ENCODE peak calls at places on chromosome 20, in ten cellular contexts. F, D, J, R, Z, W, C, Q, K and S are unnamed samples.

GRCh38 chr20:43658068-43658722 is 8.7 kb upstream of the MYBL2 start:
- DNase-seq in R (peak; percentile 50), Q (no peak), C (no peak), F (peak; percentile 63), J (no peak), D (peak; percentile 22), Z (peak; percentile 56), W (no peak), K (peak; percentile 23), S (peak; percentile 55)

GRCh38 chr20:13644010-13644409 is 5.3 kb upstream of the TASP1 start:
- DNase-seq in R (peak; percentile 55), W (no peak), J (no peak), Q (peak; percentile 19), D (peak; percentile 90), F (peak; percentile 55), C (no peak), Z (no peak), K (no peak), S (peak; percentile 12)

GRCh38 chr20:63219866-63220521 is 4.1 kb upstream of the YTHDF1 start:
- DNase-seq in K (no peak), J (no peak), R (no peak), F (no peak), C (no peak), W (no peak), Q (no peak), D (no peak), Z (no peak), S (no peak)

GRCh38 chr20:63135411-63135810 is 80.5 kb downstream of the YTHDF1 start:
- DNase-seq in R (peak; percentile 63), Q (no peak), F (no peak), K (no peak), Z (no peak), J (no peak), W (peak; percentile 14), C (no peak), D (no peak), S (peak; percentile 60)

GRCh38 chr20:57705103-57705899 is 4.5 kb downstream of the PMEPA1 start:
- DNase-seq in Z (no peak), C (no peak), K (no peak), F (no peak), D (no peak), R (no peak), W (no peak), Q (no peak), J (no peak), S (no peak)

GRCh38 chr20:43165611-43166010 is 24.1 kb downstream of the PTPRT start:
- DNase-seq in J (no peak), C (no peak), R (no peak), D (no peak), W (no peak), Q (no peak), Z (no peak), F (no peak), K (no peak), S (no peak)

GRCh38 chr20:63345328-63346100 is 15.6 kb downstream of the CHRNA4 start:
- DNase-seq in J (peak; percentile 71), C (no peak), R (no peak), K (no peak), F (no peak), Z (no peak), D (no peak), W (no peak), Q (no peak), S (no peak)

GRCh38 chr20:44997171-44997570 is 30.9 kb downstream of the STK4 start:
- DNase-seq in Z (no peak), D (no peak), J (no peak), K (no peak), Q (no peak), C (no peak), F (no peak), R (no peak), W (no peak), S (no peak)

GRCh38 chr20:48329676-48330644 is 497.8 kb downstream of the PREX1 start:
- DNase-seq in C (no peak), W (peak; percentile 29), R (peak; percentile 45), F (peak; percentile 54), Q (peak; percentile 28), J (peak; percentile 78), D (peak; percentile 66), K (no peak), Z (no peak), S (peak; percentile 60)

GRCh38 chr20:64053841-64054661 is 4.6 kb upstream of the SOX18 start:
- DNase-seq in K (peak; percentile 33), C (peak; percentile 29), Z (peak; percentile 65), R (peak; percentile 79), J (peak; percentile 79), W (peak; percentile 69), F (no peak), D (no peak), Q (peak; percentile 32), S (peak; percentile 62)

GRCh38 chr20:62852196-62852595 is 9.4 kb downstream of the TCFL5 start:
- DNase-seq in D (no peak), W (no peak), Z (no peak), J (no peak), Q (no peak), R (no peak), C (no peak), K (no peak), F (no peak), S (no peak)

GRCh38 chr20:1474325-1474724 is 7.7 kb upstream of the NSFL1C start:
- DNase-seq in F (no peak), D (no peak), C (no peak), Q (no peak), W (no peak), J (no peak), K (no peak), R (no peak), Z (no peak), S (no peak)

GRCh38 chr20:39291301-39291700 is 329.2 kb downstream of the DHX35 start:
- DNase-seq in K (no peak), Q (peak; percentile 15), F (peak; percentile 46), R (no peak), J (no peak), W (no peak), D (peak; percentile 76), C (no peak), Z (no peak), S (no peak)

GRCh38 chr20:63545814-63546213 is 1.7 kb downstream of the SRMS start:
- DNase-seq in Z (no peak), R (peak; percentile 73), C (no peak), K (no peak), Q (no peak), D (no peak), W (peak; percentile 55), F (no peak), J (no peak), S (no peak)

GRCh38 chr20:22248052-22248667 is 336.2 kb downstream of the FOXA2 start:
- DNase-seq in D (no peak), K (no peak), Q (no peak), W (peak; percentile 16), C (no peak), Z (peak; percentile 36), J (peak; percentile 27), R (peak; percentile 52), F (peak; percentile 43), S (peak; percentile 71)

GRCh38 chr20:17023036-17023435 is 203.8 kb upstream of the PCSK2 start:
- DNase-seq in D (no peak), Q (no peak), F (no peak), K (no peak), Z (no peak), C (no peak), J (no peak), R (no peak), W (no peak), S (no peak)

DNA sequence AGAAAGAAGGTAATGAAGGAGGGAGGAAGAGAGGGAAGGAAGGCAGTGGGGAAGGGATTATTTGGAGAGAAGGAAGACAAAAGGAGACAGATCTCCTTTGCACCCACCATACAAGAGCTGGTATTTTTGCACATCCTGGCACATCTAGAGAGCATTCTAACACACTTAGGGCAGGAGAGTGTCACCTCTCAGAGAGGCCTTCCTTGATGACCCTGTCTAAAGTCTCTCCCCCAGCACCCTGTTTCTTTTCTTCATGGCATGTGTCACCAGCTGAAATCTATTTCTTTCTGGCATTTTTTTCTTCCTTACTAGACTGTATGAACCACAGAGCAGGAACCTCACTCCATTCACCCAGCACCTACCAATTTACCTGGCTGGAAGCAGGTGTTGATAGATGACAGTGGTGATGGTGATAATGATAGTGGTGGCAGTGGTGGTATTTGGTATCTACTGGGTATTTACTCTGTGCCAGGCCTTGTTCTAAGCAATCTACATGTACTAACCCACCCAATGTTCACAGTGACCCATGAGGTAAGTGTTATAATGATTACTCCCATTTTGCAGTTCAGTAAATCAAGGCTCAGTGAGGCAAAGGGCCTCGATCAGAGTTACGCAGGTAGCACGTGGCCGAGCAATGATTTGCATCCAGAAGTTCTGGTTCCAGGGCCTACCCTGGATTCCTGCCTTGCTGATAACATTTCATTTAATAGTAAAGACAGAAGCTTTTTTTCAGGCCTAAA is 131.8 kb downstream of the NFATC2 start:
- DNase-seq in Q (no peak), F (no peak), J (no peak), K (no peak), R (no peak), W (no peak), C (no peak), D (no peak), Z (no peak), S (no peak)
- H3K4me2 ChIP-seq in Q (no peak overlapping the region), F (no peak overlapping the region), J (no peak overlapping the region), K (no peak overlapping the region), R (no peak overlapping the region), W (no peak overlapping the region), C (no peak overlapping the region), D (no peak overlapping the region), Z (no peak overlapping the region), S (no peak overlapping the region)

GRCh38 chr20:34713194-34713943 is 9.2 kb downstream of the TP53INP2 start:
- DNase-seq in W (no peak), K (peak; percentile 66), Z (peak; percentile 76), R (no peak), C (peak; percentile 67), Q (peak; percentile 98), F (peak; percentile 96), D (peak; percentile 99), J (peak; percentile 71), S (no peak)
- H2AFZ ChIP-seq in W (no peak overlapping the region), K (no peak overlapping the region), Z (no peak overlapping the region), R (no peak overlapping the region), C (no peak overlapping the region), Q (no peak overlapping the region), F (no peak overlapping the region), D (no peak overlapping the region), J (no peak overlapping the region), S (no peak overlapping the region)

DNA sequence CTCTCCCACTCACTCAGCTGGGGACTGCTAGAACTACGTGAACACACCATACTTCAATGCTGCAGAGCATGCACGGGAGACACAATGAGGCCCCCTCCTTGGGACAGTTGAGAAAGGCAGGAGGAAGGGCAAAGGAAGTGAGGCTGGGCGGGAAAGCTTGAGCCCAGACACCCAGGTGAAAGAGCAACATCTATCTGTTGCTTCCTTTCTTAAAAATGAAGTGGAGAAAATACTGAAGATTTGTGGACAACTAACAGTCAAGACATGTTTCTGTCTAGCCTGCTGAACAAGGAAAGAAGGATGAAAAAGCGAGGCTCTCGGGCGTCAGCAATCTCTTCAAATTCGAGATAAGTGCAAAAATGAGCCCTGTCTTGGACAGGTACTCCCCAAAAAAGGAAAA is 3.0 kb upstream of the NNAT start:
- DNase-seq in D (no peak), R (no peak), C (no peak), W (no peak), K (no peak), Q (no peak), F (no peak), Z (no peak), J (no peak), S (no peak)
- H3K4me2 ChIP-seq in D (no peak overlapping the region), R (no peak overlapping the region), C (no peak overlapping the region), W (no peak overlapping the region), K (no peak overlapping the region), Q (no peak overlapping the region), F (no peak overlapping the region), Z (no peak overlapping the region), J (no peak overlapping the region), S (peak overlapping the region; percentile 43)

GRCh38 chr20:9969626-9970025 is 65.2 kb upstream of the ANKEF1 start:
- DNase-seq in C (no peak), Q (no peak), F (no peak), Z (no peak), K (no peak), D (no peak), J (no peak), R (no peak), W (no peak), S (no peak)
- H2AFZ ChIP-seq in C (no peak overlapping the region), Q (no peak overlapping the region), F (no peak overlapping the region), Z (no peak overlapping the region), K (no peak overlapping the region), D (no peak overlapping the region), J (no peak overlapping the region), R (no peak overlapping the region), W (no peak overlapping the region), S (no peak overlapping the region)